ENCODE peak calls at places on chromosomes 1 and 21, in five cellular contexts. One of them, this sample, is unnamed.

GRCh38 chr1:91809267-91809666 is 76.7 kb downstream of the TGFBR3 start:
- DNase-seq in ovary: no peak
- DNase-seq in kidney epithelial cell: no peak
- DNase-seq in MM.1S: no peak
- DNase-seq in adipocyte: no peak
- DNase-seq in this sample: no peak

GRCh38 chr1:24380508-24380907 is 33.1 kb downstream of the STPG1 start:
- DNase-seq in ovary: no peak
- DNase-seq in kidney epithelial cell: no peak
- DNase-seq in MM.1S: no peak
- DNase-seq in adipocyte: no peak
- DNase-seq in this sample: no peak

GRCh38 chr1:22366346-22366745 is 85.3 kb upstream of the ZBTB40 start:
- DNase-seq in ovary: no peak
- DNase-seq in kidney epithelial cell: no peak
- DNase-seq in MM.1S: no peak
- DNase-seq in adipocyte: no peak
- DNase-seq in this sample: no peak

GRCh38 chr1:226601456-226601855 is 52.9 kb downstream of the STUM start:
- DNase-seq in ovary: peak; percentile 12
- DNase-seq in kidney epithelial cell: no peak
- DNase-seq in MM.1S: no peak
- DNase-seq in adipocyte: no peak
- DNase-seq in this sample: no peak

GRCh38 chr1:173996995-173997394 is 25.2 kb downstream of the RC3H1 start:
- DNase-seq in ovary: no peak
- DNase-seq in kidney epithelial cell: no peak
- DNase-seq in MM.1S: no peak
- DNase-seq in adipocyte: no peak
- DNase-seq in this sample: no peak

GRCh38 chr1:245148069-245148468 is 6.7 kb upstream of the KIF26B start:
- DNase-seq in ovary: no peak
- DNase-seq in kidney epithelial cell: no peak
- DNase-seq in MM.1S: no peak
- DNase-seq in adipocyte: no peak
- DNase-seq in this sample: no peak

GRCh38 chr21:33270986-33271385 is 4.8 kb downstream of the IL10RB start:
- DNase-seq in ovary: no peak
- DNase-seq in kidney epithelial cell: no peak
- DNase-seq in MM.1S: no peak
- DNase-seq in adipocyte: no peak
- DNase-seq in this sample: no peak

GRCh38 chr1:59833991-59834390 is 19.2 kb downstream of the HOOK1 start:
- DNase-seq in ovary: no peak
- DNase-seq in kidney epithelial cell: no peak
- DNase-seq in MM.1S: no peak
- DNase-seq in adipocyte: no peak
- DNase-seq in this sample: no peak

GRCh38 chr1:201740609-201741231 is 88.2 kb upstream of the IPO9 start:
- DNase-seq in ovary: no peak
- DNase-seq in kidney epithelial cell: no peak
- DNase-seq in MM.1S: peak; percentile 26
- DNase-seq in adipocyte: peak; percentile 42
- DNase-seq in this sample: no peak

GRCh38 chr1:203388683-203389082 is 37.8 kb upstream of the FMOD start:
- DNase-seq in ovary: peak; percentile 14
- DNase-seq in kidney epithelial cell: no peak
- DNase-seq in MM.1S: no peak
- DNase-seq in adipocyte: no peak
- DNase-seq in this sample: no peak

GRCh38 chr1:24481098-24481497 is 21.5 kb upstream of the RCAN3 start:
- DNase-seq in ovary: no peak
- DNase-seq in kidney epithelial cell: no peak
- DNase-seq in MM.1S: peak; percentile 34
- DNase-seq in adipocyte: no peak
- DNase-seq in this sample: peak; percentile 94

GRCh38 chr1:178434899-178435298 is 61.9 kb downstream of the CLEC20A start:
- DNase-seq in ovary: no peak
- DNase-seq in kidney epithelial cell: no peak
- DNase-seq in MM.1S: no peak
- DNase-seq in adipocyte: no peak
- DNase-seq in this sample: no peak

GRCh38 chr1:31503581-31503980 is 72.7 kb upstream of the TINAGL1 start:
- DNase-seq in ovary: no peak
- DNase-seq in kidney epithelial cell: no peak
- DNase-seq in MM.1S: no peak
- DNase-seq in adipocyte: no peak
- DNase-seq in this sample: no peak

GRCh38 chr1:216183427-216183826 is 239.8 kb downstream of the USH2A start:
- DNase-seq in ovary: no peak
- DNase-seq in kidney epithelial cell: no peak
- DNase-seq in MM.1S: no peak
- DNase-seq in adipocyte: peak; percentile 39
- DNase-seq in this sample: no peak

GRCh38 chr1:9218917-9219316 is 15.7 kb upstream of the H6PD start:
- DNase-seq in ovary: no peak
- DNase-seq in kidney epithelial cell: no peak
- DNase-seq in MM.1S: no peak
- DNase-seq in adipocyte: no peak
- DNase-seq in this sample: no peak

GRCh38 chr1:209363112-209363511 is 220.4 kb upstream of the CAMK1G start:
- DNase-seq in ovary: no peak
- DNase-seq in kidney epithelial cell: no peak
- DNase-seq in MM.1S: no peak
- DNase-seq in adipocyte: no peak
- DNase-seq in this sample: no peak

GRCh38 chr1:41835488-41835887 is 83.2 kb downstream of the HIVEP3 start:
- DNase-seq in ovary: no peak
- DNase-seq in kidney epithelial cell: no peak
- DNase-seq in MM.1S: no peak
- DNase-seq in adipocyte: no peak
- DNase-seq in this sample: no peak
- H3K4me3 ChIP-seq in ovary: no peak overlapping the region
- H3K4me3 ChIP-seq in kidney epithelial cell: no peak overlapping the region
- H3K4me3 ChIP-seq in MM.1S: no peak overlapping the region
- H3K4me3 ChIP-seq in adipocyte: no peak overlapping the region
- H3K4me3 ChIP-seq in this sample: no peak overlapping the region

DNA sequence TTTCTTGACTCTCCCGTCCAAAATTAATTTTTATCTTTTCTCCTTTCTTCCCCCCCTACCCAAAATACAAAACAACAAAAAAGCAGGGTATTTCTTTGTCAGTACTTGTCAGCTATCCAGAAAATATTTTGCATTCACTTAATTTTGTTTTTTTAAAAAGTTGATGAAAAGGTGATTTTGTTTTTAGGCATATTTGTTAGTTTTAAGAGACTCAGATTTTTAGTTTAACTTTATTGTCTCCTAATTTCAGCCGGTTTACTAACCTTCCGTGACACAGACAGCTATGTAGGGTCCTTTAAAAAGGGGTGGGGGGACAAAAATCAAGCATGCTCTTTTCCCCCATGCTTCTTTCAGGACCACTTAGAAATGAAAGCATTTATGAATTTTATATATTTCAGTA is 1.5 kb downstream of the PBX1 start:
- DNase-seq in ovary: no peak
- DNase-seq in kidney epithelial cell: no peak
- DNase-seq in MM.1S: no peak
- DNase-seq in adipocyte: peak; percentile 31
- DNase-seq in this sample: no peak
- H3K4me3 ChIP-seq in ovary: peak overlapping the region; percentile 71
- H3K4me3 ChIP-seq in kidney epithelial cell: peak overlapping the region; percentile 73
- H3K4me3 ChIP-seq in MM.1S: peak overlapping the region; percentile 71
- H3K4me3 ChIP-seq in adipocyte: peak overlapping the region; percentile 99
- H3K4me3 ChIP-seq in this sample: no peak overlapping the region

GRCh38 chr1:230069813-230070212 is 2.8 kb downstream of the GALNT2 start:
- DNase-seq in ovary: no peak
- DNase-seq in kidney epithelial cell: no peak
- DNase-seq in MM.1S: no peak
- DNase-seq in adipocyte: no peak
- DNase-seq in this sample: no peak
- H3K4me3 ChIP-seq in ovary: no peak overlapping the region
- H3K4me3 ChIP-seq in kidney epithelial cell: no peak overlapping the region
- H3K4me3 ChIP-seq in MM.1S: no peak overlapping the region
- H3K4me3 ChIP-seq in adipocyte: peak overlapping the region; percentile 95
- H3K4me3 ChIP-seq in this sample: peak overlapping the region; percentile 91

DNA sequence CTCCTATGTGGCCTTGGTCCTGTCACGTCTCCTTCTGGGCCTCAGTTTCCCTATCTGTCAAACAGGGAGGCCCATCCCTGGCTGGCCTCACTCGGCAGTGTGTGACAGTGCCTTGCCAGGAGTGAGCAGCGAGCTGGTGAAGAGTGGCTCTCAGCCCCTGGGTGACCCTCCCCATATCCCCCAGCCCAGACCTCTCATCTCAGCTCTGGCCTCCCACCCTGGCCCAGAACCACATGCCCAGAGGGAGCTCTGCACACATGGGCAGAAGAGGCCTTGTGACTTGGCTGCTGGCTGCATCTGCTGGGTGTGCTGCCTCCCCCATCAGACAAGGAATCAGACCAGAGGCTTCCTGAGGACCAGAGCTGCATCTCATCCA is 19.5 kb upstream of the PADI1 start:
- DNase-seq in ovary: no peak
- DNase-seq in kidney epithelial cell: no peak
- DNase-seq in MM.1S: no peak
- DNase-seq in adipocyte: no peak
- DNase-seq in this sample: no peak
- H3K4me3 ChIP-seq in ovary: no peak overlapping the region
- H3K4me3 ChIP-seq in kidney epithelial cell: no peak overlapping the region
- H3K4me3 ChIP-seq in MM.1S: no peak overlapping the region
- H3K4me3 ChIP-seq in adipocyte: no peak overlapping the region
- H3K4me3 ChIP-seq in this sample: no peak overlapping the region

GRCh38 chr21:25036775-25037174 is 570.5 kb downstream of the MRPL39 start:
- DNase-seq in ovary: no peak
- DNase-seq in kidney epithelial cell: no peak
- DNase-seq in MM.1S: no peak
- DNase-seq in adipocyte: no peak
- DNase-seq in this sample: no peak

DNA sequence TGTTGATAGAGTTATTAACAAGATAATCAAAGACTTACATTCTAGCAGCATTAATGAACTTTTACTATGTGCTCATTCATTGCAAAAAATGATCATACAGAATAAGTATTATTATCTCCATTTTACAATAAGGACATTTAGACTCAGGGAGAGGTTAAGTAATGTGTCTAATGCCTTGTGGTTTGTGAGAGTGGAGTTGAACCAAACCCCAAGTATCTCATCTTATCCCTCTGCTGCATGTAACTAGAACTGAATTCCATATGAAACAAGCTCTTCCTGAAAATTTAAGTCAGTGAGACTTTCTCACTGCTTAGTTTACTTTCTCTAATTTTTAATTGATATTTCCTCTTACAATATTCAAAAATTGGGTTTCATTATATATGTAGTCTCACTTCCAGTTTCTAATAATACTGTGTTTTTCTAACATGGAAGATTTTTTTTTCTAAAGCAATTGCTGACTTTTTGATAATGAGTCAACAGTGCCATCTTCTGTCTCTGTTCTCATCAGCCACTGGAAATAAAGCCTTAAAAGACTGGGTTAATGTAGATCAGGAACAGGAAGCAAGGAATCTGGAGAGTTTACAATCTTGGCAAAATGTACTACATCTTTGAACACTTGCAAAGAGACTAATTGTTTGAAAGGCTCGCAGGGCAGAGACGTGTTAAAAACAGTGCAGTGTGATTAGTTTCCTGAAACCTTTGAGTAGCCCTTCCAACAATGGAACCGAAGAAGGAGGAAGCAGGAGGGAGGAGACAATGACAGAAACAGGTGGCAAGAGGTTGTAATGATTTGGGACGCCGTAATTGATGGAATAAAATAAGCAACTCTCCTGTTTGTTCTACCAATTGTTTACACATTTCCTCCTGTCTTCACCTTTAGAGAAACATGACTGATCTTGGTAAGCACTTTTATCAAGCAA is 567.6 kb downstream of the MRPL39 start:
- DNase-seq in ovary: no peak
- DNase-seq in kidney epithelial cell: no peak
- DNase-seq in MM.1S: peak; percentile 66
- DNase-seq in adipocyte: no peak
- DNase-seq in this sample: no peak
- H3K4me3 ChIP-seq in ovary: no peak overlapping the region
- H3K4me3 ChIP-seq in kidney epithelial cell: no peak overlapping the region
- H3K4me3 ChIP-seq in MM.1S: peak overlapping the region; percentile 53
- H3K4me3 ChIP-seq in adipocyte: peak overlapping the region; percentile 63
- H3K4me3 ChIP-seq in this sample: no peak overlapping the region

This sample was measured in Jurkat, Clone E6-1.